ENCODE peak calls at places on chromosomes 4 and X, in four cellular contexts. W is GM12878, V is endothelial cell of umbilical vein, I is K562. D is an unnamed sample.
A peak's percentile ranks its signal among the peaks of the same experiment; 100 is the strongest.

GRCh38 chr4:128355301-128355700 is 67.7 kb upstream of the PGRMC2 start:
- DNase-seq in W (no peak), V (peak; percentile 41), I (peak; percentile 44), D (peak; percentile 5)

GRCh38 chr4:48931459-48931858 is 24.9 kb upstream of the OCIAD2 start:
- DNase-seq in W (no peak), V (no peak), I (no peak), D (no peak)

GRCh38 chrX:97743014-97743413 is 859.3 kb downstream of the RPA4 start:
- DNase-seq in W (no peak), I (peak; percentile 3), V (no peak), D (peak; percentile 16)

GRCh38 chr4:132344924-132345828 is 803.9 kb upstream of the PCDH10 start:
- DNase-seq in I (peak; percentile 89), W (no peak), V (no peak), D (no peak)

GRCh38 chrX:42399632-42400024 is 378.3 kb downstream of the PPP1R2C start:
- DNase-seq in V (no peak), W (no peak), I (no peak), D (no peak)

GRCh38 chr4:165970703-165971420 is 97.8 kb downstream of the TLL1 start:
- DNase-seq in I (no peak), W (no peak), V (no peak), D (no peak)

GRCh38 chr4:76194325-76194724 is 19.3 kb downstream of the SCARB2 start:
- DNase-seq in W (no peak), V (peak; percentile 33), I (peak; percentile 34), D (peak; percentile 34)

GRCh38 chr4:184647391-184648101 is 1.7 kb downstream of the CASP3 start:
- DNase-seq in W (no peak), V (peak; percentile 56), I (no peak), D (no peak)

GRCh38 chr4:108834167-108834566 is 71.3 kb upstream of the ETNPPL start:
- DNase-seq in I (peak; percentile 21), V (no peak), W (no peak), D (no peak)

GRCh38 chrX:10098235-10098819 is 58.4 kb upstream of the CLCN4 start:
- DNase-seq in V (peak; percentile 43), I (no peak), W (peak; percentile 51), D (no peak)

GRCh38 chr4:54423066-54423465 is 194.0 kb downstream of the PDGFRA start:
- DNase-seq in W (no peak), V (no peak), I (no peak), D (no peak)

GRCh38 chrX:110665636-110666035 is 130.0 kb downstream of the CHRDL1 start:
- DNase-seq in I (peak; percentile 33), W (no peak), V (no peak), D (peak; percentile 26)

GRCh38 chrX:140229187-140229586 is 263.9 kb upstream of the CXorf66 start:
- DNase-seq in V (no peak), I (no peak), W (no peak), D (no peak)

GRCh38 chrX:19879742-19880378 is 7.5 kb downstream of the SH3KBP1 start:
- DNase-seq in I (no peak), W (no peak), V (no peak), D (no peak)

GRCh38 chr4:77861500-77861899 is 1.1 kb upstream of the MRPL1 start:
- DNase-seq in I (no peak), W (no peak), V (no peak), D (no peak)

GRCh38 chr4:145805490-145805889 is 125.5 kb downstream of the C4orf51 start:
- DNase-seq in V (no peak), W (no peak), I (no peak), D (no peak)

GRCh38 chr4:73589887-73590801 is 30.1 kb downstream of the RASSF6 start:
- DNase-seq in W (peak; percentile 94), V (no peak), I (no peak), D (no peak)

GRCh38 chr4:42708625-42709024 is 51.7 kb upstream of the ATP8A1 start:
- DNase-seq in V (no peak), I (no peak), W (no peak), D (no peak)

GRCh38 chrX:24020280-24020876 is 6.6 kb downstream of the KLHL15 start:
- DNase-seq in V (no peak), W (no peak), I (no peak), D (no peak)

GRCh38 chr4:82589756-82590155 is 28.0 kb upstream of the TMEM150C start:
- DNase-seq in V (no peak), W (no peak), I (no peak), D (no peak)

GRCh38 chr4:159506801-159507517 is 404.1 kb downstream of the RAPGEF2 start:
- DNase-seq in V (no peak), I (no peak), W (no peak), D (no peak)

GRCh38 chr4:159051245-159052071 is 51.4 kb upstream of the RAPGEF2 start:
- DNase-seq in V (no peak), W (peak; percentile 84), I (no peak), D (no peak)

GRCh38 chr4:135917016-135917415 is 1615.3 kb downstream of the PCDH18 start:
- DNase-seq in V (no peak), W (no peak), I (no peak), D (no peak)

GRCh38 chrX:52359614-52360232 is 9.1 kb upstream of the XAGE2 start:
- DNase-seq in V (no peak), W (no peak), I (peak; percentile 59), D (no peak)

GRCh38 chr4:135927651-135928050 is 1604.6 kb downstream of the PCDH18 start:
- DNase-seq in I (no peak), V (no peak), W (no peak), D (no peak)

GRCh38 chrX:47179221-47179927 is 14.3 kb upstream of the UBA1 start:
- DNase-seq in I (no peak), V (no peak), W (no peak), D (no peak)

GRCh38 chr4:54318904-54319303 is 89.8 kb downstream of the PDGFRA start:
- DNase-seq in V (peak; percentile 46), W (no peak), I (peak; percentile 53), D (peak; percentile 66)

GRCh38 chrX:111041018-111041462 is 55.0 kb upstream of the PAK3 start:
- DNase-seq in I (no peak), V (no peak), W (no peak), D (peak; percentile 80)

GRCh38 chr4:173252024-173252935 is 81.9 kb downstream of the HMGB2 start:
- DNase-seq in I (peak; percentile 86), W (peak; percentile 68), V (peak; percentile 99), D (peak; percentile 94)

GRCh38 chr4:52912608-52913007 is 50.5 kb downstream of the RASL11B start:
- DNase-seq in W (no peak), I (no peak), V (no peak), D (no peak)

GRCh38 chr4:37953620-37954325 is 6.4 kb upstream of the PTTG2 start:
- DNase-seq in I (peak; percentile 14), V (no peak), W (no peak), D (no peak)

GRCh38 chrX:72312311-72312940 is 6.7 kb upstream of the CITED1 start:
- DNase-seq in W (no peak), V (no peak), I (no peak), D (no peak)

GRCh38 chr4:102501635-102502382 is 650 bp downstream of the NFKB1 start:
- DNase-seq in I (peak; percentile 88), V (peak; percentile 63), W (peak; percentile 54), D (peak; percentile 95)
- TF ChIP-seq POLR2A in I (peak; percentile 76), V (no peak), W (peak; percentile 86), D (no peak)

GRCh38 chr4:97121493-97121892 is 1021.8 kb downstream of the STPG2 start:
- DNase-seq in V (no peak), I (no peak), W (no peak), D (no peak)
- TF ChIP-seq MYC in V (no peak), I (no peak), W (no peak), D (no peak)

GRCh38 chrX:56800801-56801200 is 71.8 kb downstream of the NBDY start:
- DNase-seq in I (peak; percentile 16), W (no peak), V (no peak), D (peak; percentile 6)
- TF ChIP-seq MAX in I (no peak), W (no peak), V (no peak), D (no peak)

DNA sequence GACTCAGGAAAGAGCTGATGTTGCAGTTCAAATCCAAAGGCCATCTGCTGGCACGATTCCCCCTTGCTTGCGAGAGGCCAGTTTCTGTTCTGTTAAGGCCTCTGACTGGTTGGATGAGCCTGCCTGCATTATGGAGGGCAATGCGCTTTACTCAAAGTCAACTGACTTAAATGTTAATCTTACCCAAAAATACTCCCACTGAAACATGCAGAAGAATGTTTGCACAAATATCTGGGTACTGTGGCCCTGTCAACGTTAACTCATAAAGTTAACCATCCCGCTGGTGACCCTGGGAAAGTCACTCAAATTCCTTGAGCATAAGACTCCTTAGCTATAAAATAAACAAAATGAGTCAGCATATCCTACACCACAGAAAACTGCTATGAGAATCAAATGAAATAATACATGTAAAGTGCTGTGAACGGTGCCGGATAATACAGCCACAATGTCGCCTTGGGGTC is 326.3 kb downstream of the EVC2 start:
- DNase-seq in I (no peak), V (no peak), W (no peak), D (no peak)
- TF ChIP-seq POLR2A in I (no peak), V (no peak), W (no peak), D (no peak)